ENCODE peak calls at places on chromosomes 6 and 20, in five cellular contexts. Q is astrocyte of the spinal cord, N is choroid plexus epithelial cell, G is LNCaP clone FGC, K is lower lobe of right lung. D is an unnamed sample.
A peak's percentile ranks its signal among the peaks of the same experiment; 100 is the strongest.

GRCh38 chr6:18155864-18156396 is 708 bp downstream of the KDM1B start:
- DNase-seq in N (peak; percentile 52), Q (peak; percentile 35), K (peak; percentile 86), G (peak; percentile 80), D (no peak)

GRCh38 chr6:41677430-41678045 is 39.3 kb downstream of the MDFI start:
- DNase-seq in G (no peak), Q (no peak), N (no peak), K (no peak), D (no peak)

GRCh38 chr20:38723069-38723981 is 961 bp upstream of the SLC32A1 start:
- DNase-seq in G (no peak), N (peak; percentile 56), Q (no peak), K (no peak), D (no peak)

GRCh38 chr6:41274291-41274690 is 12.2 kb downstream of the TREM1 start:
- DNase-seq in K (no peak), G (no peak), Q (no peak), N (no peak), D (no peak)

GRCh38 chr6:9204171-9204570 is 768.8 kb upstream of the SLC35B3 start:
- DNase-seq in N (peak; percentile 78), G (peak; percentile 17), Q (peak; percentile 87), K (no peak), D (no peak)

GRCh38 chr6:44062105-44062770 is 65.0 kb downstream of the MRPL14 start:
- DNase-seq in Q (no peak), K (no peak), G (no peak), N (no peak), D (no peak)

GRCh38 chr6:100099189-100100074 is 105.4 kb upstream of the MCHR2 start:
- DNase-seq in Q (peak; percentile 59), K (no peak), N (peak; percentile 58), G (no peak), D (no peak)

GRCh38 chr20:4087923-4088322 is 72.6 kb upstream of the RNF24 start:
- DNase-seq in G (no peak), Q (no peak), K (no peak), N (peak; percentile 67), D (no peak)

GRCh38 chr20:47680804-47681529 is 104.3 kb downstream of the SULF2 start:
- DNase-seq in G (no peak), N (peak; percentile 26), Q (no peak), K (no peak), D (no peak)

GRCh38 chr20:63472862-63473390 is 471 bp upstream of the KCNQ2 start:
- DNase-seq in N (no peak), Q (no peak), K (no peak), G (no peak), D (no peak)

GRCh38 chr20:63472159-63472811 is at the start of gene KCNQ2:
- DNase-seq in N (no peak), Q (no peak), G (no peak), K (no peak), D (no peak)

GRCh38 chr20:63471002-63471718 is 1.3 kb downstream of the KCNQ2 start:
- DNase-seq in K (no peak), N (no peak), G (no peak), Q (no peak), D (no peak)

GRCh38 chr20:63470410-63470809 is 2.0 kb downstream of the KCNQ2 start:
- DNase-seq in N (no peak), Q (no peak), K (no peak), G (no peak), D (no peak)

GRCh38 chr20:63471719-63472158 is 716 bp downstream of the KCNQ2 start:
- DNase-seq in Q (no peak), N (no peak), K (no peak), G (no peak), D (no peak)
- H3K4me3 ChIP-seq in Q (no peak overlapping the region), N (no peak overlapping the region), K (peak overlapping the region; percentile 28), G (peak overlapping the region; percentile 45), D (no peak overlapping the region)

GRCh38 chr6:21987501-21987957 is 309.3 kb downstream of the PRL start:
- DNase-seq in N (peak; percentile 95), K (peak; percentile 48), Q (peak; percentile 92), G (peak; percentile 59), D (peak; percentile 82)
- H3K4me3 ChIP-seq in N (peak overlapping the region; percentile 44), K (peak overlapping the region; percentile 32), Q (no peak overlapping the region), G (no peak overlapping the region), D (no peak overlapping the region)

GRCh38 chr6:56821005-56821432 is 133.9 kb upstream of the BEND6 start:
- DNase-seq in N (no peak), Q (no peak), K (no peak), G (no peak), D (no peak)
- H3K4me3 ChIP-seq in N (no peak overlapping the region), Q (no peak overlapping the region), K (no peak overlapping the region), G (no peak overlapping the region), D (no peak overlapping the region)

GRCh38 chr6:135044639-135045038 is 10.0 kb downstream of the HBS1L start:
- DNase-seq in Q (no peak), K (no peak), G (no peak), N (no peak), D (no peak)
- H3K4me3 ChIP-seq in Q (no peak overlapping the region), K (no peak overlapping the region), G (no peak overlapping the region), N (no peak overlapping the region), D (no peak overlapping the region)

DNA sequence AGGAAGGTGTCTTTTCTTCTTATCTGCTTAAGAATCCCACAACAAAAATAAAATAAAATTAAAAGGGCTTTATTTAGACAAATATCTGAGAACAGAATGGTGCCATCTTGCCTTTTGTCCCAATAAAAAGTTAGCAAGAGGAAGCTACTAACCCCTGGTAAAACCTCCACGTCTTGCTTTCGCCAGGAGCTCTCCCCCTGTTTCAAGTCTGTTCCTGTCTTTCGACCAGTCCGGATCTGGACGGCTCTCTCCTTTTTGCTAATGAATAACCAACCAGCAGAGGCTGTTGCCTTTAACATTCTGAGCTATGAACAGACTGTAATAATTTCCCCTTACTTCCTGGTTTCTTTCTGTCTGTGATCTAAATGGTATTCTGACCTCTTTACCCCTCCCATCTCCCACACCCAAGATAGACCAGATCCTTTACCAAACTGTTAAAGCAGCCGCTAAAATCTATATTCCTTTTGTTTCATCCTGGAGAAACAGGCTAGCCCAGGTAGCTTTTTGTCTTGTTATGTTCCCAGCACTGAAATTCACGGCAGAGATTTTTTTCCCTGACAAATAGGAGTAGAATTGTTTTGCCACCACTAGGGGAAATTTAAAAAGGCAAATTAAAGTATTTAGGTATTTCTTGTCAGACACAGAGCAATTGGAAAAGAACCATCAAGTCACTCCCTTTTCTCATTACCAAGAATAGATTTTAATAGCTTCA is at the start of gene FRK:
- DNase-seq in G (peak; percentile 69), Q (peak; percentile 23), K (no peak), N (peak; percentile 60), D (no peak)
- H3K4me3 ChIP-seq in G (peak within 1 kb of the TSS; percentile 56), Q (no peak within 1 kb of the TSS), K (peak within 1 kb of the TSS; percentile 50), N (peak within 1 kb of the TSS; percentile 35), D (peak within 1 kb of the TSS; percentile 36)

D was measured in AG04449.